ENCODE peak calls at places on chromosomes 12 and 14, in four cellular contexts. B, H, S and Z are unnamed samples. For H3K27me3, the result is how much of the 10 kb centered on the place peaks cover.

GRCh38 chr12:69007166-69007857 is 74.3 kb upstream of the CPM start:
- DNase-seq in B (peak), H (peak), S (no peak), Z (peak)

GRCh38 chr12:109766251-109766778 is 52.7 kb downstream of the FAM222A start:
- DNase-seq in B (no peak), H (peak), S (no peak), Z (no peak)

GRCh38 chr12:64633940-64634337 is 23.6 kb downstream of the RASSF3 start:
- DNase-seq in B (no peak), H (peak), S (peak), Z (peak)

GRCh38 chr14:52327374-52328226 is 13.5 kb downstream of the PTGER2 start:
- DNase-seq in B (no peak), H (no peak), S (no peak), Z (no peak)

GRCh38 chr12:124457287-124458219 is 109.9 kb downstream of the NCOR2 start:
- DNase-seq in B (no peak), H (peak), S (peak), Z (peak)

GRCh38 chr14:36520601-36521525 is 831 bp upstream of the NKX2-1 start:
- DNase-seq in B (no peak), H (peak), S (no peak), Z (peak)

GRCh38 chr14:35365130-35366047 is 39.2 kb downstream of the NFKBIA start:
- DNase-seq in B (no peak), H (peak), S (peak), Z (peak)

GRCh38 chr14:42112108-42112507 is 505.4 kb downstream of the LRFN5 start:
- DNase-seq in B (no peak), H (no peak), S (no peak), Z (no peak)

GRCh38 chr14:21185506-21185905 is 29.6 kb upstream of the OR5AU1 start:
- DNase-seq in B (no peak), H (no peak), S (no peak), Z (no peak)

GRCh38 chr12:49413796-49414195 is 46.5 kb downstream of the SPATS2 start:
- DNase-seq in B (no peak), H (no peak), S (no peak), Z (no peak)

GRCh38 chr12:98224584-98225221 is 290.7 kb upstream of the TMPO start:
- DNase-seq in B (no peak), H (no peak), S (no peak), Z (no peak)

GRCh38 chr14:24145700-24146621 is at the start of gene PSME2:
- DNase-seq in B (peak), H (no peak), S (no peak), Z (no peak)

GRCh38 chr12:8780389-8780788 is 42.0 kb upstream of the A2ML1 start:
- DNase-seq in B (peak), H (no peak), S (no peak), Z (no peak)

GRCh38 chr14:45194964-45195363 is 58.0 kb downstream of the MIS18BP1 start:
- DNase-seq in B (no peak), H (no peak), S (no peak), Z (no peak)

GRCh38 chr12:57169046-57169795 is 21.8 kb upstream of the LRP1-AS start:
- DNase-seq in B (no peak), H (no peak), S (no peak), Z (no peak)

GRCh38 chr12:88934163-88934747 is 354.0 kb upstream of the KITLG start:
- DNase-seq in B (no peak), H (no peak), S (no peak), Z (no peak)

GRCh38 chr14:77123381-77124344 is 17.9 kb downstream of the ZDHHC22 start:
- DNase-seq in B (no peak), H (peak), S (peak), Z (peak)

GRCh38 chr12:107304588-107305532 is 211.5 kb upstream of the CRY1 start:
- DNase-seq in B (no peak), H (no peak), S (no peak), Z (no peak)

GRCh38 chr12:100190013-100190394 is 10.6 kb upstream of the ACTR6 start:
- DNase-seq in B (no peak), H (no peak), S (no peak), Z (no peak)

GRCh38 chr14:98167702-98168101 is 1104.3 kb downstream of the BCL11B start:
- DNase-seq in B (no peak), H (no peak), S (no peak), Z (no peak)

GRCh38 chr12:131103614-131104463 is 150.1 kb downstream of the ADGRD1 start:
- DNase-seq in B (no peak), H (peak), S (no peak), Z (no peak)

GRCh38 chr12:57091633-57092528 is 3.0 kb downstream of the NAB2 start:
- DNase-seq in B (no peak), H (no peak), S (no peak), Z (no peak)

GRCh38 chr14:90396342-90397339 is at the start of gene CALM1:
- DNase-seq in B (peak), H (peak), S (peak), Z (peak)

GRCh38 chr12:18262514-18262913 is 1.2 kb downstream of the PIK3C2G start:
- DNase-seq in B (no peak), H (no peak), S (no peak), Z (no peak)

GRCh38 chr12:114371733-114372132 is 34.2 kb downstream of the TBX5 start:
- DNase-seq in B (no peak), H (no peak), S (no peak), Z (no peak)

GRCh38 chr12:100554608-100555077 is 18.8 kb upstream of the GAS2L3 start:
- DNase-seq in B (peak), H (no peak), S (peak), Z (no peak)

GRCh38 chr12:65466906-65467305 is 188.4 kb downstream of the MSRB3 start:
- DNase-seq in B (no peak), H (no peak), S (no peak), Z (no peak)

GRCh38 chr14:100842799-100843198 is 16.9 kb downstream of the MEG3 start:
- DNase-seq in B (peak), H (no peak), S (no peak), Z (no peak)

GRCh38 chr12:80872053-80872452 is 65.7 kb downstream of the LIN7A start:
- DNase-seq in B (no peak), H (no peak), S (no peak), Z (no peak)

GRCh38 chr12:34333337-34333736 is 311.0 kb downstream of the ALG10 start:
- DNase-seq in B (no peak), H (no peak), S (no peak), Z (no peak)

GRCh38 chr12:62910549-62911169 is 24.3 kb downstream of the PPM1H start:
- DNase-seq in B (no peak), H (peak), S (no peak), Z (no peak)

GRCh38 chr12:27970981-27971489 is 1.5 kb downstream of the PTHLH start:
- DNase-seq in B (no peak), H (no peak), S (no peak), Z (no peak)
- H3K27ac ChIP-seq in B (no peak), H (peak), S (no peak), Z (no peak)

DNA sequence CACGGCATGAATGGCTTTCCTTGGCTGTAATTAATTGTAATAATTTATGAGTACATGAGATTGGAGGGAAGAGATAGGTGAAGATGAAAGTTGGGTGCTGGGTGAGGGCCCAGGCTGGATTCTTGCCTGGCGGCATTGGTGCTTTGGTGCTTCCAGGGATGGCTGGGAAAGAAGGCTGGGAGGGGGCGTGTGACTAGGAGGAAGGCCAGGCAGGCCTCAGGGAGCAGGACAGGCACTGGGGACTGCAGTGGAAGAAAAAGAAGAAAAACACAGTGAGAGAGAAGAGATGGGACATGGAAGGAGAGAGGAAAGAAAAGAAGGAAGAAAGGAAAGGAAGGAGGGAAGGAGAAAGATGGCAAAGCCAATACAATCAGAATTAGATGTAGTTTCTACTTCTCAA is 3.7 kb downstream of the HOXC9 start:
- DNase-seq in B (no peak), H (no peak), S (no peak), Z (no peak)
- H3K27me3 ChIP-seq in B (half or more), H (half or more), S (under half), Z (under half)

GRCh38 chr12:127165567-127166392 is 1101.2 kb upstream of the TMEM132C start:
- DNase-seq in B (peak), H (peak), S (peak), Z (peak)
- H3K27ac ChIP-seq in B (no peak), H (peak), S (peak), Z (no peak)

GRCh38 chr12:55041651-55042050 is 21.9 kb downstream of the NEUROD4 start:
- DNase-seq in B (no peak), H (no peak), S (no peak), Z (no peak)
- H3K27me3 ChIP-seq in B (under half), H (under half), S (under half), Z (under half)

GRCh38 chr12:19439059-19440018 is at the start of gene AEBP2:
- DNase-seq in B (peak), H (peak), S (peak), Z (peak)

GRCh38 chr12:19434538-19434937 is 4.8 kb upstream of the AEBP2 start:
- DNase-seq in B (no peak), H (no peak), S (no peak), Z (no peak)

GRCh38 chr12:19435831-19436497 is 3.3 kb upstream of the AEBP2 start:
- DNase-seq in B (no peak), H (no peak), S (no peak), Z (no peak)

GRCh38 chr12:19437996-19438395 is 1.3 kb upstream of the AEBP2 start:
- DNase-seq in B (no peak), H (no peak), S (no peak), Z (no peak)

DNA sequence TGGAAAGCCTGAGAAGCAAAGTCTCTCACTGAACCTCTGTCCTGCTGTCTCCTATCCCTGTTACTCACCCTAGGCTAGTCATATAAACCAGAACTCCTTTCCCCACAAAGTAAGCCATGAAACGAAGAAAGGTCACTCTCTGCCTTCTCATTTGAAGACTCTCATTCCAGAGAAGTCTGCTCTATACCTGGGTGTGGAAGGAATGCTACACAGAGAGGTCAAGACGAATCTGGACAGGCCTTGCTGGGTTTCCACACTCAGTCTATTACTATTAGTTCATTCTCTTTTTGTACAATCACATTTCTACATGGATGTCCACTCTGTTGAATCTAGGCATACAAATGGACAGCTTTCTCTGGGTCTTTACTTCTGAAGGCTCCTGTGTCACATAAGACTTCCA is 2.4 kb upstream of the AEBP2 start:
- DNase-seq in B (no peak), H (no peak), S (no peak), Z (no peak)
- H3K27ac ChIP-seq in B (no peak), H (no peak), S (no peak), Z (no peak)

GRCh38 chr12:4268549-4269181 is 4.9 kb upstream of the CCND2 start:
- DNase-seq in B (no peak), H (no peak), S (no peak), Z (no peak)

GRCh38 chr12:4271433-4272013 is 2.0 kb upstream of the CCND2 start:
- DNase-seq in B (no peak), H (no peak), S (no peak), Z (no peak)

GRCh38 chr12:4270670-4271432 is 2.7 kb upstream of the CCND2 start:
- DNase-seq in B (no peak), H (no peak), S (peak), Z (peak)

GRCh38 chr12:4269279-4269991 is 4.1 kb upstream of the CCND2 start:
- DNase-seq in B (no peak), H (peak), S (peak), Z (peak)

DNA sequence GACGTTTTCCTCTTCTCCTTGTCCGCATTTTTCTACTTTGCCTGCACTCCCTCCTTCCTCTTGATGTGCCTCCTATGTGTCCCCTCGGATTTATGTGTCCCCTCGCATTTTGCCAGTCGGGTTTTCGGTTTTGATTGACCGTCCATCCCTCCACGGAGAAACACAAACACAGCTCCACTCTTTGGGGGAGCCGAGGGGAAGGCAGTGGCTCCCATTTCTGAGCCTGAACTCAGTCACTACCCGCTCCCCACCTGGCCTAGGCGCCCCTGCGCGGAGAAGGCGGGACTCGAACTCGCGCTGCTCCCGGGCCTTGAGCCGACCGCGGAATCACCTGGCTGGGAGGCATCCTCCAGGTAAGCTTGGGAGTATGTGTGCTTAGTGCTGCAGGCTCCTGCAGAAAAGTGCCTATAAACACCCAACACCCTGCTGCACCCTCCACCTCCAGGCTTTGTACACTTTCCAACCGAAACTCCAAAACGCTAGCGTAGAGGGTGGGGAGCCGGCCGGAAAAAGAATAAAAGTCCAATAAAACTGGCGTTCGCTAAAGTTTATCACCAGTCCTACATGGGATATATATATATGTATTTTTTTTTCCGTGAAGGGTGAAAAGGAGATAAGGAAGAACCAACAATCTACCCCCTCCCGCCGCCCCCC is 3.4 kb upstream of the CCND2 start:
- DNase-seq in B (no peak), H (no peak), S (no peak), Z (no peak)
- H3K27me3 ChIP-seq in B (half or more), H (under half), S (under half), Z (under half)

DNA sequence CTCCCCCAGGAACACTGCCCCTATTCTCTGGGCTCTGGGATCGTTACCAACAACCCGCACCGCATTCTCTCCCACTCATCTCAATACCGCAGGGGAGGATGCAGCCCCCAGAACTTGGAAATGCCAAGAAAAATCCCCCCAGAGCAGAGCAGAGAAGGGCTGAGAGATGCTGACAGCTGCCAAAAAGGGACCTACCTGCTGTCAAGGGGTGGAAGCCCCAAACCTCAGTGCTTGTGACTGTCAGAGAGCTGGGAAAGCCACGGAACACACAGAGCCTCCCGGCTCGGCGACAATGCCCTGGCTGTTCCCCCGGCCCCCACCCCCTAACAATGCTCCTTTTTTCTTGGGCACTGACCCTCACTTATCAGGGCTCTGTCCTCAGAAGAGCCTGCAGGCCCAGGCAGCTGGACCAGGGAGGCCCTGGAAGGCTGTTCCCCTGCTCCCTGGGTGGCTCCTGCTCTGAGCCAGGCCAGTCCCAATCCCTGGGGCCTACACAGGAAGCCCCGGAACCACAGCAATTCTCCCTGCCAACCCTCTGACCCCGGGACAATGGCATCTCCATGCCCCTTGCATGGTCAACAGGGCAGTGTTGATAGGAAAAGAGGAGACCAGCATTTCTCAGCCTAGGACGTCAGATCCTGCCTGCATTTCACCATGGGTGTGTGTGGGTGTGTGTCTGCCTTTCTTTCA is 78.9 kb downstream of the ITPK1 start:
- DNase-seq in B (no peak), H (no peak), S (no peak), Z (no peak)
- H3K27ac ChIP-seq in B (peak), H (peak), S (peak), Z (no peak)

DNA sequence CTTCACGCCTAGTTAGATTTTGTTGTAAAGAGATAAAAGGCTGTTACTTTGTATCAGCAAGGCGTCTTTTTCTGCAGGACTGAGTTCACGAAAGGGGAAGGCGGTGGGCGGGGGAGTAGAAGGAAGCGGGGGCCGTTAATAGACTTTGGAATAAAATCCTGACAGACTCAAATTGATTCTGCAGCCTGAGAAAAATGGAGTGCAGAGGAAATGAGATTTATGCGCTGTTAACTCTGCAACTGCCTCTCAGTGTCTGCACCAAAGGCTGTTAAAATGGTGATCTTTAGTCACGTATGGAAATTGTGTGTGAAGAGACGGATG is 65.9 kb upstream of the FBRSL1 start:
- DNase-seq in B (no peak), H (no peak), S (no peak), Z (no peak)
- H3K27me3 ChIP-seq in B (under half), H (under half), S (under half), Z (under half)